ENCODE peak calls at places on chromosomes 3 and 15, in seven cellular contexts. One of them, this sample, is unnamed.

GRCh38 chr3:149547413-149547812 is 72.9 kb downstream of the TM4SF4 start:
- DNase-seq in mucosa of descending colon: no peak
- DNase-seq in Calu3: no peak
- DNase-seq in astrocyte of the spinal cord: peak; percentile 67
- DNase-seq in endothelial cell: no peak
- DNase-seq in CD4-positive, alpha-beta T cell: no peak
- DNase-seq in lung: no peak
- DNase-seq in this sample: no peak

GRCh38 chr3:155070932-155071387 is 9.2 kb upstream of the MME start:
- DNase-seq in mucosa of descending colon: no peak
- DNase-seq in lung: no peak
- DNase-seq in Calu3: no peak
- DNase-seq in astrocyte of the spinal cord: peak; percentile 96
- DNase-seq in endothelial cell: no peak
- DNase-seq in CD4-positive, alpha-beta T cell: no peak
- DNase-seq in this sample: no peak

GRCh38 chr3:30702521-30703404 is 96.4 kb downstream of the TGFBR2 start:
- DNase-seq in Calu3: no peak
- DNase-seq in mucosa of descending colon: no peak
- DNase-seq in CD4-positive, alpha-beta T cell: no peak
- DNase-seq in endothelial cell: no peak
- DNase-seq in astrocyte of the spinal cord: no peak
- DNase-seq in lung: no peak
- DNase-seq in this sample: no peak

GRCh38 chr3:197749315-197749600 is 425 bp upstream of the FYTTD1 start:
- DNase-seq in CD4-positive, alpha-beta T cell: peak; percentile 44
- DNase-seq in mucosa of descending colon: no peak
- DNase-seq in Calu3: no peak
- DNase-seq in astrocyte of the spinal cord: peak; percentile 63
- DNase-seq in lung: peak; percentile 36
- DNase-seq in endothelial cell: no peak
- DNase-seq in this sample: no peak

GRCh38 chr3:127732879-127733350 is 60.2 kb downstream of the ABTB1 start:
- DNase-seq in lung: no peak
- DNase-seq in Calu3: no peak
- DNase-seq in astrocyte of the spinal cord: no peak
- DNase-seq in mucosa of descending colon: no peak
- DNase-seq in CD4-positive, alpha-beta T cell: no peak
- DNase-seq in endothelial cell: no peak
- DNase-seq in this sample: no peak

GRCh38 chr3:197023998-197024651 is 5.5 kb downstream of the MELTF start:
- DNase-seq in Calu3: no peak
- DNase-seq in CD4-positive, alpha-beta T cell: no peak
- DNase-seq in endothelial cell: no peak
- DNase-seq in lung: no peak
- DNase-seq in astrocyte of the spinal cord: no peak
- DNase-seq in mucosa of descending colon: no peak
- DNase-seq in this sample: no peak

GRCh38 chr3:27720899-27721716 is 1.0 kb downstream of the EOMES start:
- DNase-seq in mucosa of descending colon: no peak
- DNase-seq in endothelial cell: no peak
- DNase-seq in CD4-positive, alpha-beta T cell: no peak
- DNase-seq in astrocyte of the spinal cord: no peak
- DNase-seq in Calu3: peak; percentile 17
- DNase-seq in lung: no peak
- DNase-seq in this sample: no peak

GRCh38 chr3:64799606-64800005 is 111.8 kb upstream of the ADAMTS9 start:
- DNase-seq in endothelial cell: no peak
- DNase-seq in mucosa of descending colon: no peak
- DNase-seq in CD4-positive, alpha-beta T cell: no peak
- DNase-seq in lung: no peak
- DNase-seq in astrocyte of the spinal cord: no peak
- DNase-seq in Calu3: no peak
- DNase-seq in this sample: no peak

GRCh38 chr3:149245738-149246451 is 24.3 kb upstream of the CP start:
- DNase-seq in CD4-positive, alpha-beta T cell: no peak
- DNase-seq in endothelial cell: no peak
- DNase-seq in Calu3: peak; percentile 12
- DNase-seq in mucosa of descending colon: no peak
- DNase-seq in lung: no peak
- DNase-seq in astrocyte of the spinal cord: peak; percentile 49
- DNase-seq in this sample: no peak

GRCh38 chr15:70063284-70063991 is 34.3 kb downstream of the TLE3 start:
- DNase-seq in endothelial cell: no peak
- DNase-seq in Calu3: no peak
- DNase-seq in astrocyte of the spinal cord: peak; percentile 9
- DNase-seq in CD4-positive, alpha-beta T cell: no peak
- DNase-seq in lung: no peak
- DNase-seq in mucosa of descending colon: peak; percentile 9
- DNase-seq in this sample: no peak

DNA sequence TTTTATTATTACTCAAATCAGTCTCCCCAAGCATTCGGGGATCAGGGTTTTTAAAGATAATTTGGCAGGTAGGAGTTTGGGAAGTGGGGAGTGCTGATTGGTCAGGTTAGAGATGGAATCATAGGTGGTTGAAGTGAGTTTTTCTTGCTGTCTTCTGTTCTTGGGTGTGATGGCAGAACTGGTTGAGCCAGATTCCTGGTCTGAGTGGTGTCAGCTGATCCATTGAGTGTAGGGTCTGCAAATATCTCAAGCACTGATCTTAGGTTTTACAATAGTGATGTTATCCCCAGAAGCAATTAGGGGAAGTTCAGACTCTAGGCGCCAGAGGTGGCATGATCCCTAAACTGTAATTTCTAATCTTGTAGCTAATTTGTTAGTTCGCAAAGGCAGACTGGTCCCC is 20.6 kb upstream of the TRANK1 start:
- DNase-seq in Calu3: peak; percentile 52
- DNase-seq in endothelial cell: no peak
- DNase-seq in mucosa of descending colon: no peak
- DNase-seq in lung: peak; percentile 83
- DNase-seq in astrocyte of the spinal cord: no peak
- DNase-seq in CD4-positive, alpha-beta T cell: no peak
- DNase-seq in this sample: no peak
- TF ChIP-seq CTCF in Calu3: no peak
- TF ChIP-seq CTCF in endothelial cell: no peak
- TF ChIP-seq CTCF in mucosa of descending colon: no peak
- TF ChIP-seq CTCF in lung: no peak
- TF ChIP-seq CTCF in astrocyte of the spinal cord: no peak
- TF ChIP-seq CTCF in CD4-positive, alpha-beta T cell: no peak
- TF ChIP-seq CTCF in this sample: no peak

GRCh38 chr15:60134609-60135008 is 130.5 kb downstream of the FOXB1 start:
- DNase-seq in CD4-positive, alpha-beta T cell: no peak
- DNase-seq in endothelial cell: no peak
- DNase-seq in mucosa of descending colon: no peak
- DNase-seq in astrocyte of the spinal cord: no peak
- DNase-seq in Calu3: peak; percentile 55
- DNase-seq in lung: no peak
- DNase-seq in this sample: no peak
- TF ChIP-seq CTCF in CD4-positive, alpha-beta T cell: no peak
- TF ChIP-seq CTCF in endothelial cell: no peak
- TF ChIP-seq CTCF in mucosa of descending colon: no peak
- TF ChIP-seq CTCF in astrocyte of the spinal cord: peak; percentile 33
- TF ChIP-seq CTCF in Calu3: peak; percentile 58
- TF ChIP-seq CTCF in lung: no peak
- TF ChIP-seq CTCF in this sample: no peak

GRCh38 chr3:121852256-121852655 is 17.2 kb downstream of the EAF2 start:
- DNase-seq in CD4-positive, alpha-beta T cell: no peak
- DNase-seq in astrocyte of the spinal cord: no peak
- DNase-seq in endothelial cell: no peak
- DNase-seq in mucosa of descending colon: no peak
- DNase-seq in Calu3: no peak
- DNase-seq in lung: no peak
- DNase-seq in this sample: no peak
- TF ChIP-seq CTCF in CD4-positive, alpha-beta T cell: no peak
- TF ChIP-seq CTCF in astrocyte of the spinal cord: no peak
- TF ChIP-seq CTCF in endothelial cell: no peak
- TF ChIP-seq CTCF in mucosa of descending colon: no peak
- TF ChIP-seq CTCF in Calu3: no peak
- TF ChIP-seq CTCF in lung: no peak
- TF ChIP-seq CTCF in this sample: no peak

DNA sequence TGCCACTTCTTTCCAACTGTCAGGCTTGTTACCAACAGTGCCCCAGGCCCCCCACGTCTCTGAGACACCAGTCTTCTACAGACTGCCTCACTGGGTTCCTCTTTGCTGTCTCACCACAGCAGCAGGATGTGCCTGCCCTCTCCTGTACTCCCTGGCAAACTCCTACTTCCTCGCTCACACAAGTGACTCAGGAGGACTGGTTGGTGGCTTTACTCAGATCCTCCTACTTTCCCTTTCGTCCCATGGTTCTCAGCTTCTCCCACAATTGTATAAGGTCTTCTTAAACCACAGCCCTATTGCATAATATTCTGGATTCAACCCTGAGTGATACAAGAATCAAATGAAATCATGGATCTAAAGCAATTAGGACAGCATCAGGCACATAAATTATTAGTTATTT is 246.6 kb upstream of the PROK2 start:
- DNase-seq in CD4-positive, alpha-beta T cell: no peak
- DNase-seq in endothelial cell: no peak
- DNase-seq in astrocyte of the spinal cord: no peak
- DNase-seq in mucosa of descending colon: no peak
- DNase-seq in lung: no peak
- DNase-seq in Calu3: no peak
- DNase-seq in this sample: no peak
- TF ChIP-seq CTCF in CD4-positive, alpha-beta T cell: no peak
- TF ChIP-seq CTCF in endothelial cell: no peak
- TF ChIP-seq CTCF in astrocyte of the spinal cord: no peak
- TF ChIP-seq CTCF in mucosa of descending colon: no peak
- TF ChIP-seq CTCF in lung: no peak
- TF ChIP-seq CTCF in Calu3: no peak
- TF ChIP-seq CTCF in this sample: no peak

GRCh38 chr15:68027388-68027787 is 26.7 kb upstream of the PIAS1 start:
- DNase-seq in Calu3: no peak
- DNase-seq in lung: no peak
- DNase-seq in astrocyte of the spinal cord: no peak
- DNase-seq in mucosa of descending colon: no peak
- DNase-seq in endothelial cell: no peak
- DNase-seq in CD4-positive, alpha-beta T cell: no peak
- DNase-seq in this sample: no peak
- TF ChIP-seq CTCF in Calu3: no peak
- TF ChIP-seq CTCF in lung: no peak
- TF ChIP-seq CTCF in astrocyte of the spinal cord: no peak
- TF ChIP-seq CTCF in mucosa of descending colon: no peak
- TF ChIP-seq CTCF in endothelial cell: no peak
- TF ChIP-seq CTCF in CD4-positive, alpha-beta T cell: no peak
- TF ChIP-seq CTCF in this sample: no peak

GRCh38 chr3:87901141-87901540 is 157.7 kb downstream of the CGGBP1 start:
- DNase-seq in astrocyte of the spinal cord: no peak
- DNase-seq in endothelial cell: no peak
- DNase-seq in Calu3: no peak
- DNase-seq in lung: no peak
- DNase-seq in mucosa of descending colon: no peak
- DNase-seq in CD4-positive, alpha-beta T cell: no peak
- DNase-seq in this sample: no peak

GRCh38 chr3:87895983-87896382 is 162.8 kb downstream of the CGGBP1 start:
- DNase-seq in astrocyte of the spinal cord: no peak
- DNase-seq in mucosa of descending colon: no peak
- DNase-seq in CD4-positive, alpha-beta T cell: no peak
- DNase-seq in lung: no peak
- DNase-seq in endothelial cell: no peak
- DNase-seq in Calu3: no peak
- DNase-seq in this sample: no peak

GRCh38 chr3:87898971-87899370 is 159.8 kb downstream of the CGGBP1 start:
- DNase-seq in astrocyte of the spinal cord: no peak
- DNase-seq in Calu3: no peak
- DNase-seq in mucosa of descending colon: no peak
- DNase-seq in CD4-positive, alpha-beta T cell: no peak
- DNase-seq in lung: no peak
- DNase-seq in endothelial cell: no peak
- DNase-seq in this sample: no peak

DNA sequence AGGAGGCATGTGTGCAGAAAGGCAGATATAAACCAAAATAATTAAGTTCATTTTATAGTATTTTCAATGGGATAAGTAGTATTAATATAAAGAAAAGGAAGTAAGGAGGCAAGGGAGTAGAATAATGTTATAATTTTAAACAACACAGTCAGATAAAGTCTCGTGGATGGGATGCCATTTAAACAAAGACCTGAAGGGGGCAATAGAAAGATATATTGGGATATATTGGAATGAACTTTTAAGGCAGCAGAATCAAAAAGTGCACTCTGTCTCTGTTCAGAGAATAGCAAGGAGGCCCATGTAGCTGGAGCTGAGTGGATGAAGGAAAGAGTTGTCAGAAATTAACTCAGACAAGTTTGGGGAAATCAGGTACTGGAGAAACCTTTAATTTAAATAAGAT is 158.7 kb downstream of the CGGBP1 start:
- DNase-seq in lung: no peak
- DNase-seq in Calu3: no peak
- DNase-seq in astrocyte of the spinal cord: no peak
- DNase-seq in mucosa of descending colon: no peak
- DNase-seq in endothelial cell: no peak
- DNase-seq in CD4-positive, alpha-beta T cell: no peak
- DNase-seq in this sample: no peak
- TF ChIP-seq CTCF in lung: no peak
- TF ChIP-seq CTCF in Calu3: no peak
- TF ChIP-seq CTCF in astrocyte of the spinal cord: no peak
- TF ChIP-seq CTCF in mucosa of descending colon: no peak
- TF ChIP-seq CTCF in endothelial cell: no peak
- TF ChIP-seq CTCF in CD4-positive, alpha-beta T cell: no peak
- TF ChIP-seq CTCF in this sample: peak; percentile 33

DNA sequence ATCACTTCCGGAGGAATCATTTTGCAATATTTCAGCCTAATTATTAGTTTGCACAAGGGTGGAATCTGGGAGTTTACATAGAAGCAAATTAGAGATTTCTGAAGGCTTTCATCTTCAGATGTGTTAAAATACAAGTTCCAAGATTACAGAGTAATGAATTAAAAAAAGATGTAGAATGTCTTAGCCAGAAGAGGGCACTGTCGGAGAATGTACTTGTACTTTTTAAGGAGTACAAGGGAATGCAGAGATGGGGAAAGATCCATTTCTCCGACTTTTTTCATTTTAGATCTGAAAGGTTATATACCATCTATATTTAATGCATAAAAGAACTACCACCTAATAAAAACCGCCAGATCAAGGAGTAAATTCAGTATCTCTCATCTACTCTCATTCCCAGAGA is 43.1 kb upstream of the WDR5B start:
- DNase-seq in mucosa of descending colon: no peak
- DNase-seq in CD4-positive, alpha-beta T cell: no peak
- DNase-seq in Calu3: no peak
- DNase-seq in astrocyte of the spinal cord: peak; percentile 72
- DNase-seq in endothelial cell: no peak
- DNase-seq in lung: no peak
- DNase-seq in this sample: no peak
- TF ChIP-seq CTCF in mucosa of descending colon: no peak
- TF ChIP-seq CTCF in CD4-positive, alpha-beta T cell: no peak
- TF ChIP-seq CTCF in Calu3: no peak
- TF ChIP-seq CTCF in astrocyte of the spinal cord: peak; percentile 42
- TF ChIP-seq CTCF in endothelial cell: peak; percentile 16
- TF ChIP-seq CTCF in lung: no peak
- TF ChIP-seq CTCF in this sample: peak; percentile 34